ENCODE peak calls at places on chromosomes 12 and 14, in five cellular contexts. X is WTC11, L is GM12878, T is HepG2, W is H1. N is an unnamed sample.

GRCh38 chr12:54195736-54196347 is 7.1 kb upstream of the SMUG1 start:
- DNase-seq in W (no peak), L (no peak), T (no peak), X (no peak), N (peak)

GRCh38 chr14:36521598-36522345 is 1.7 kb upstream of the NKX2-1 start:
- DNase-seq in L (no peak), T (no peak), W (no peak), X (peak), N (no peak)

GRCh38 chr12:131921866-131922769 is 7.0 kb upstream of the PUS1 start:
- DNase-seq in X (no peak), L (no peak), T (no peak), W (no peak), N (no peak)

GRCh38 chr14:24323341-24323740 is 11.5 kb downstream of the ADCY4 start:
- DNase-seq in W (no peak), T (no peak), X (no peak), L (no peak), N (no peak)

GRCh38 chr12:14950982-14951746 is 10.2 kb downstream of the ARHGDIB start:
- DNase-seq in X (no peak), W (no peak), L (no peak), T (peak), N (no peak)

GRCh38 chr12:51755251-51755650 is 93.3 kb downstream of the FIGNL2 start:
- DNase-seq in W (no peak), T (no peak), L (no peak), X (no peak), N (no peak)

GRCh38 chr14:47235619-47236018 is 439.8 kb downstream of the MDGA2 start:
- DNase-seq in L (no peak), T (no peak), W (no peak), X (no peak), N (no peak)

GRCh38 chr12:40054554-40055226 is 51.2 kb downstream of the SLC2A13 start:
- DNase-seq in L (no peak), X (no peak), T (no peak), W (no peak), N (no peak)

GRCh38 chr14:76876076-76876475 is 49.9 kb downstream of the LRRC74A start:
- DNase-seq in X (peak), W (peak), L (no peak), T (peak), N (peak)

GRCh38 chr12:130421896-130422295 is 84.2 kb downstream of the PIWIL1 start:
- DNase-seq in X (no peak), L (no peak), W (no peak), T (no peak), N (no peak)

GRCh38 chr12:113899844-113900471 is 66.2 kb downstream of the RBM19 start:
- DNase-seq in W (no peak), L (no peak), X (no peak), T (no peak), N (no peak)

GRCh38 chr14:76261371-76261811 is 109.7 kb downstream of the GPATCH2L start:
- DNase-seq in X (no peak), W (no peak), T (no peak), L (no peak), N (no peak)

GRCh38 chr12:56334490-56334793 is 642 bp upstream of the PAN2 start:
- DNase-seq in L (no peak), W (no peak), T (no peak), X (no peak), N (no peak)

GRCh38 chr12:26434299-26434915 is 239.0 kb downstream of the SSPN start:
- DNase-seq in T (peak), W (peak), L (no peak), X (peak), N (peak)

GRCh38 chr12:49342914-49343731 is 3.6 kb upstream of the DNAJC22 start:
- DNase-seq in X (no peak), T (no peak), L (no peak), W (no peak), N (no peak)

GRCh38 chr12:101942206-101942605 is 64.8 kb downstream of the DRAM1 start:
- DNase-seq in L (no peak), W (no peak), X (no peak), T (no peak), N (no peak)

GRCh38 chr12:53004178-53004577 is 2.1 kb upstream of the EIF4B start:
- DNase-seq in W (no peak), X (no peak), L (no peak), T (no peak), N (no peak)

GRCh38 chr14:56294125-56294524 is 175.9 kb downstream of the PELI2 start:
- DNase-seq in X (peak), W (no peak), L (no peak), T (no peak), N (no peak)

GRCh38 chr12:69502342-69503081 is 32.3 kb downstream of the FRS2 start:
- DNase-seq in L (no peak), X (no peak), T (no peak), W (no peak), N (no peak)
- TF ChIP-seq MAX in L (no peak), X (no peak), T (no peak), W (no peak), N (no peak)

GRCh38 chr14:100557658-100558057 is 29.6 kb downstream of the BEGAIN start:
- DNase-seq in X (no peak), W (no peak), T (no peak), L (no peak), N (no peak)
- TF ChIP-seq ATF2 in X (no peak), W (no peak), T (no peak), L (no peak), N (no peak)

GRCh38 chr14:53855127-53855526 is 101.5 kb downstream of the BMP4 start:
- DNase-seq in T (peak), W (no peak), L (no peak), X (no peak), N (no peak)

GRCh38 chr14:53855574-53855973 is 101.1 kb downstream of the BMP4 start:
- DNase-seq in X (no peak), T (peak), L (no peak), W (no peak), N (no peak)

GRCh38 chr14:53858344-53858682 is 98.3 kb downstream of the BMP4 start:
- DNase-seq in L (no peak), T (peak), X (no peak), W (no peak), N (no peak)

GRCh38 chr14:53861781-53862180 is 94.8 kb downstream of the BMP4 start:
- DNase-seq in T (no peak), W (no peak), X (no peak), L (no peak), N (no peak)

GRCh38 chr14:53857625-53858343 is 98.8 kb downstream of the BMP4 start:
- DNase-seq in X (no peak), W (no peak), T (no peak), L (no peak), N (no peak)
- TF ChIP-seq USF2 in X (no peak), W (no peak), T (no peak), L (no peak), N (no peak)

DNA sequence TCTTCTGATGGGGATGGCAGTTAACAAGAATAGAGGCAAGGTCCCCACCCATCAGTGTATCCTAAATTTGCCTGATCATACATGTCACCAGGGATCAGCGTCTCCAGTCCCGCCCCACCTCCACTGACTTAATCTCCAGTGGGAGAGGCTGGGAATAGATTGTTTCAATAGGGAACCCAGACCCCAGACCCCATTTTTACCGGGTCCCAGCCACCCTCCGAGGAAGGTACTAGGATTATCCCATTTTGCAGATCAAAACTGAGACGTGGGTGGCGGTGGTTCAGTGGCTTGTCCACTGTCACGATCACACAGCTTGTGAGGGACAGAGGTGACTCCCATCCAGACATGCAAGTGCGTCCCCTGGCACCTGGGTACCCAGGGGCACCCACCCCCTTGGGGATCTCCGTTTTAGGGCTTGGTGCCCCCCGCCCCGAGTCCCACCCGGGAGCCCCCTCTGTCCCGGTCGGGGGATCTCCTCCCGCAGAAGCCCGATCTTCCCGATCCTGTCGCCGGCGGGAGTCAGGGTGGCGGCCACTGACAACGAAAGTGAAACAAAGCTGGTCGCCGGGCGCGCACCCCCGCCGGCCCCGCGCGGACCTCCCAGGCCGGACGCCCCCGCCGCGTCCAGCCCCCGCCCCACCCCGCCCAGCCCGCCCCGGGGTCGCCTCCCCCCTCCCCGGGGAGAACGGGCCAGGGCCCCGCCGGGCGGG is 523 bp downstream of the WSB2 start:
- DNase-seq in W (no peak), X (peak), T (no peak), L (no peak), N (no peak)
- TF ChIP-seq MAX in W (no peak), X (no peak), T (no peak), L (no peak), N (no peak)

N was measured in K562.